ENCODE peak calls at places on chromosomes 11 and 22, in seven cellular contexts. W, I, X, A, D, R and V are unnamed samples.

GRCh38 chr11:9760180-9760550 is 96.3 kb downstream of the SWAP70 start:
- DNase-seq in W (no peak), I (peak), X (peak), A (no peak), D (peak), R (peak), V (peak)

GRCh38 chr11:6618117-6619020 is 853 bp downstream of the TPP1 start:
- DNase-seq in W (peak), I (peak), X (peak), A (peak), D (no peak), R (peak), V (peak)

GRCh38 chr22:19891350-19892248 is 36.9 kb upstream of the GNB1L start:
- DNase-seq in W (peak), I (peak), X (no peak), A (peak), D (no peak), R (peak), V (no peak)

GRCh38 chr11:43516316-43516820 is 157.6 kb downstream of the TTC17 start:
- DNase-seq in W (no peak), I (no peak), X (no peak), A (no peak), D (no peak), R (peak), V (no peak)

GRCh38 chr11:46529086-46529905 is 64.5 kb downstream of the AMBRA1 start:
- DNase-seq in W (peak), I (peak), X (peak), A (peak), D (peak), R (no peak), V (peak)

GRCh38 chr11:111676878-111677585 is 74.8 kb downstream of the SIK2 start:
- DNase-seq in W (no peak), I (no peak), X (no peak), A (no peak), D (no peak), R (no peak), V (no peak)

GRCh38 chr11:57473208-57473930 is 13.0 kb downstream of the RTN4RL2 start:
- DNase-seq in W (no peak), I (no peak), X (no peak), A (no peak), D (no peak), R (no peak), V (no peak)

GRCh38 chr11:113884361-113884836 is 9.0 kb upstream of the USP28 start:
- DNase-seq in W (no peak), I (no peak), X (no peak), A (no peak), D (no peak), R (no peak), V (no peak)

GRCh38 chr11:130829801-130830562 is 86.3 kb downstream of the SNX19 start:
- DNase-seq in W (no peak), I (no peak), X (peak), A (no peak), D (no peak), R (no peak), V (no peak)

GRCh38 chr22:47080100-47080499 is 317.6 kb downstream of the TBC1D22A start:
- DNase-seq in W (no peak), I (no peak), X (no peak), A (no peak), D (no peak), R (no peak), V (no peak)

GRCh38 chr11:47061429-47062178 is 115.1 kb downstream of the ARFGAP2 start:
- DNase-seq in W (no peak), I (no peak), X (no peak), A (no peak), D (no peak), R (no peak), V (no peak)

GRCh38 chr22:48717076-48717810 is 1110.4 kb downstream of the BRD1 start:
- DNase-seq in W (no peak), I (no peak), X (no peak), A (peak), D (no peak), R (peak), V (no peak)

GRCh38 chr11:60899021-60899936 is 7.1 kb downstream of the PRPF19 start:
- DNase-seq in W (peak), I (no peak), X (peak), A (no peak), D (no peak), R (no peak), V (no peak)

GRCh38 chr11:118961591-118961990 is 5.5 kb downstream of the UPK2 start:
- DNase-seq in W (no peak), I (no peak), X (no peak), A (peak), D (no peak), R (no peak), V (no peak)

GRCh38 chr22:30425616-30426394 is at the start of gene MTFP1:
- DNase-seq in W (peak), I (peak), X (peak), A (peak), D (peak), R (peak), V (peak)

GRCh38 chr22:20271114-20271994 is 3.2 kb upstream of the RTN4R start:
- DNase-seq in W (no peak), I (no peak), X (no peak), A (no peak), D (no peak), R (no peak), V (peak)

GRCh38 chr11:94586546-94586945 is 19.4 kb downstream of the PIWIL4 start:
- DNase-seq in W (no peak), I (no peak), X (peak), A (no peak), D (no peak), R (no peak), V (no peak)